ENCODE peak calls at places on chromosomes 16 and 17, in eight cellular contexts. I is cardiac fibroblast; E is MCF 10A; L is AG08395; O is activated CD4-positive, alpha-beta T cell treated with anti-CD3 and anti-CD28 coated beads, Interleukin-2, amount 10 ng/mL, durations not matched to agents 7 days and 5 days; Z is AG08396; J is GM23338; V is SW480. F is an unnamed sample.

GRCh38 chr17:80424261-80424660 is 9.3 kb downstream of the ENDOV start:
- DNase-seq in L (no peak), E (no peak), V (no peak), I (no peak), Z (no peak), J (no peak), O (no peak), F (no peak)

GRCh38 chr17:19371259-19372003 is 6.9 kb upstream of the MAPK7 start:
- DNase-seq in O (no peak), Z (no peak), E (no peak), L (no peak), V (no peak), I (no peak), J (no peak), F (no peak)

GRCh38 chr16:10345629-10346028 is 40.2 kb upstream of the ATF7IP2 start:
- DNase-seq in J (no peak), E (no peak), L (no peak), I (no peak), Z (no peak), O (no peak), V (no peak), F (no peak)

GRCh38 chr17:56956992-56957391 is 3.9 kb downstream of the COIL start:
- DNase-seq in I (no peak), L (no peak), O (no peak), V (no peak), E (no peak), Z (no peak), J (no peak), F (no peak)

GRCh38 chr17:82440377-82440981 is 10.1 kb downstream of the CYBC1 start:
- DNase-seq in O (no peak), E (no peak), V (no peak), J (peak; percentile 31), I (no peak), Z (no peak), L (no peak), F (no peak)

GRCh38 chr16:31333686-31334649 is 21.0 kb upstream of the ITGAX start:
- DNase-seq in E (peak; percentile 55), I (peak; percentile 7), J (peak; percentile 71), V (peak; percentile 70), O (peak; percentile 43), Z (peak; percentile 24), L (no peak), F (peak; percentile 41)

GRCh38 chr17:51029568-51030463 is 90.9 kb downstream of the SPAG9 start:
- DNase-seq in I (peak; percentile 53), Z (no peak), L (no peak), V (no peak), E (no peak), O (no peak), J (no peak), F (no peak)

GRCh38 chr17:10532026-10532425 is 13.7 kb upstream of the MYH1 start:
- DNase-seq in O (no peak), Z (no peak), V (no peak), L (no peak), J (no peak), E (no peak), I (no peak), F (no peak)

GRCh38 chr16:67077871-67078270 is 31.9 kb upstream of the PHAF1 start:
- DNase-seq in Z (no peak), L (no peak), J (no peak), E (no peak), V (no peak), I (no peak), O (no peak), F (no peak)

GRCh38 chr16:1706386-1707192 is 594 bp downstream of the MAPK8IP3 start:
- DNase-seq in I (peak; percentile 33), L (peak; percentile 46), O (peak; percentile 63), Z (peak; percentile 79), V (peak; percentile 30), E (no peak), J (peak; percentile 50), F (no peak)

GRCh38 chr17:46822388-46822921 is 4.0 kb upstream of the WNT3 start:
- DNase-seq in V (peak; percentile 36), J (peak; percentile 79), Z (no peak), I (no peak), L (no peak), O (peak; percentile 44), E (no peak), F (no peak)

GRCh38 chr16:78926723-78927200 is 673.8 kb downstream of the MAF start:
- DNase-seq in Z (no peak), J (no peak), O (no peak), I (no peak), E (no peak), L (no peak), V (no peak), F (no peak)

GRCh38 chr17:68344701-68345136 is 53.4 kb downstream of the ARSG start:
- DNase-seq in O (peak; percentile 65), E (no peak), J (no peak), I (peak; percentile 14), L (no peak), V (peak; percentile 92), Z (no peak), F (no peak)

GRCh38 chr16:14955546-14956231 is 18.4 kb downstream of the NPIPA1 start:
- DNase-seq in O (no peak), L (no peak), I (no peak), E (no peak), Z (no peak), J (no peak), V (no peak), F (no peak)

GRCh38 chr17:44220211-44221071 is 966 bp upstream of the UBTF start:
- DNase-seq in L (peak; percentile 51), I (peak; percentile 59), E (peak; percentile 42), V (peak; percentile 32), Z (peak; percentile 79), J (peak; percentile 61), O (peak; percentile 54), F (no peak)

GRCh38 chr16:47018223-47018891 is 44.9 kb upstream of the DNAJA2 start:
- DNase-seq in L (peak; percentile 12), O (peak; percentile 41), E (peak; percentile 61), Z (peak; percentile 43), I (peak; percentile 18), V (peak; percentile 59), J (peak; percentile 76), F (peak; percentile 52)

GRCh38 chr17:72943826-72944689 is 148.4 kb downstream of the SLC39A11 start:
- DNase-seq in E (no peak), I (no peak), L (no peak), Z (no peak), J (no peak), V (no peak), O (no peak), F (no peak)

GRCh38 chr16:20074089-20074956 is 633 bp upstream of the GPR139 start:
- DNase-seq in Z (no peak), V (no peak), L (no peak), O (no peak), J (peak; percentile 68), I (no peak), E (no peak), F (no peak)

GRCh38 chr17:78322858-78323455 is 36.9 kb downstream of the SOCS3 start:
- DNase-seq in V (no peak), Z (no peak), I (peak; percentile 78), O (no peak), L (peak; percentile 59), E (no peak), J (no peak), F (no peak)

GRCh38 chr17:76078859-76079576 is at the start of gene ZACN:
- DNase-seq in E (no peak), V (no peak), Z (no peak), O (no peak), J (no peak), L (no peak), I (no peak), F (no peak)

GRCh38 chr17:74071280-74071679 is 132.2 kb upstream of the RPL38 start:
- DNase-seq in O (no peak), V (no peak), Z (no peak), J (no peak), L (no peak), I (no peak), E (no peak), F (no peak)

GRCh38 chr17:81276781-81277180 is 18.3 kb downstream of the SLC38A10 start:
- DNase-seq in E (no peak), Z (no peak), I (no peak), V (no peak), J (no peak), O (no peak), L (no peak), F (no peak)

GRCh38 chr17:62921837-62922236 is 44.2 kb upstream of the TANC2 start:
- DNase-seq in O (no peak), J (no peak), I (no peak), Z (no peak), L (no peak), V (no peak), E (no peak), F (no peak)

GRCh38 chr17:36629252-36629847 is 28.0 kb downstream of the MRM1 start:
- DNase-seq in O (peak; percentile 78), E (peak; percentile 70), J (peak; percentile 83), L (peak; percentile 88), Z (peak; percentile 88), V (peak; percentile 64), I (peak; percentile 75), F (peak; percentile 68)

GRCh38 chr16:50467943-50468748 is 80.0 kb upstream of the NKD1 start:
- DNase-seq in I (no peak), O (no peak), Z (peak; percentile 43), J (peak; percentile 75), V (peak; percentile 93), L (peak; percentile 22), E (no peak), F (no peak)

GRCh38 chr16:55284718-55285099 is 39.3 kb upstream of the IRX6 start:
- DNase-seq in E (no peak), J (no peak), O (no peak), I (no peak), V (no peak), Z (no peak), L (no peak), F (no peak)

GRCh38 chr17:77324227-77324626 is 183.5 kb downstream of the SEC14L1 start:
- DNase-seq in L (no peak), V (no peak), J (no peak), Z (no peak), E (no peak), I (no peak), O (no peak), F (no peak)

GRCh38 chr17:74354123-74354522 is 7.5 kb downstream of the BTBD17 start:
- DNase-seq in L (peak; percentile 19), V (no peak), J (peak; percentile 91), Z (peak; percentile 56), O (peak; percentile 64), I (peak; percentile 9), E (no peak), F (peak; percentile 57)

GRCh38 chr17:68840073-68840472 is 115.1 kb downstream of the ABCA8 start:
- DNase-seq in I (no peak), V (no peak), E (peak; percentile 73), J (no peak), Z (no peak), L (no peak), O (no peak), F (no peak)

GRCh38 chr16:70377782-70378181 is 31.1 kb downstream of the DDX19A start:
- DNase-seq in Z (no peak), J (no peak), L (no peak), O (no peak), E (no peak), V (no peak), I (no peak), F (no peak)

GRCh38 chr16:58118801-58119508 is 10.2 kb downstream of the CFAP20 start:
- DNase-seq in Z (no peak), J (no peak), I (no peak), O (no peak), L (no peak), E (no peak), V (no peak), F (no peak)

GRCh38 chr17:31608659-31609254 is 217.3 kb downstream of the RAB11FIP4 start:
- DNase-seq in J (no peak), Z (no peak), L (no peak), E (no peak), O (no peak), V (no peak), I (no peak), F (no peak)

GRCh38 chr17:67689534-67690177 is 28.1 kb upstream of the NOL11 start:
- DNase-seq in Z (peak; percentile 63), I (peak; percentile 84), V (peak; percentile 62), J (peak; percentile 86), L (peak; percentile 77), E (peak; percentile 68), O (peak; percentile 74), F (peak; percentile 56)

GRCh38 chr17:39640493-39641118 is 3.7 kb downstream of the STARD3 start:
- DNase-seq in I (no peak), V (no peak), E (no peak), O (no peak), Z (no peak), L (no peak), J (no peak), F (no peak)